ENCODE peak calls at places on chromosomes 4 and X, in five cellular contexts. K, V, Y, D and H are unnamed samples.
A peak's percentile ranks its signal among the peaks of the same experiment; 100 is the strongest.

GRCh38 chrX:47278684-47279083 is 45.9 kb downstream of the USP11 start:
- DNase-seq in K (no peak), V (no peak), Y (no peak), D (no peak), H (no peak)

GRCh38 chr4:139599594-139600374 is 43.8 kb upstream of the SETD7 start:
- DNase-seq in K (no peak), V (no peak), Y (no peak), D (no peak), H (no peak)

GRCh38 chr4:177182728-177183127 is 126.9 kb upstream of the NEIL3 start:
- DNase-seq in K (no peak), V (no peak), Y (no peak), D (no peak), H (no peak)

GRCh38 chrX:138794285-138794684 is 82.8 kb upstream of the FGF13 start:
- DNase-seq in K (no peak), V (no peak), Y (no peak), D (no peak), H (no peak)

GRCh38 chrX:47143894-47144625 is 442 bp downstream of the NDUFB11 start:
- DNase-seq in K (no peak), V (no peak), Y (peak; percentile 72), D (peak; percentile 33), H (peak; percentile 67)

GRCh38 chr4:7777017-7777710 is 162.5 kb downstream of the AFAP1 start:
- DNase-seq in K (no peak), V (no peak), Y (no peak), D (no peak), H (no peak)

GRCh38 chrX:10577863-10578262 is 42.5 kb downstream of the MID1 start:
- DNase-seq in K (no peak), V (no peak), Y (no peak), D (no peak), H (no peak)

GRCh38 chrX:53093177-53093655 is 726 bp upstream of the KANTR start:
- DNase-seq in K (peak; percentile 82), V (no peak), Y (peak; percentile 92), D (peak; percentile 87), H (peak; percentile 89)

GRCh38 chr4:154854362-154854761 is 73.3 kb downstream of the RBM46 start:
- DNase-seq in K (no peak), V (no peak), Y (no peak), D (no peak), H (no peak)

GRCh38 chrX:108268434-108269080 is 169.7 kb downstream of the COL4A6 start:
- DNase-seq in K (no peak), V (no peak), Y (no peak), D (no peak), H (peak; percentile 20)

GRCh38 chr4:170716868-170717267 is 627.1 kb upstream of the AADAT start:
- DNase-seq in K (no peak), V (no peak), Y (no peak), D (no peak), H (no peak)

GRCh38 chr4:158333820-158334219 is 123.5 kb downstream of the TMEM144 start:
- DNase-seq in K (no peak), V (no peak), Y (no peak), D (no peak), H (no peak)

GRCh38 chr4:123288309-123289025 is 108.1 kb upstream of the SPRY1 start:
- DNase-seq in K (no peak), V (no peak), Y (no peak), D (no peak), H (no peak)
- H3K4me3 ChIP-seq in K (no peak overlapping the region), V (no peak overlapping the region), Y (no peak overlapping the region), D (no peak overlapping the region), H (no peak overlapping the region)

GRCh38 chrX:146144090-146144489 is 326.5 kb downstream of the SLITRK2 start:
- DNase-seq in K (no peak), V (no peak), Y (no peak), D (no peak), H (no peak)
- H3K9me3 ChIP-seq in K (no peaks in the 10 kb centered on the region), V (no peaks in the 10 kb centered on the region), Y (no peaks in the 10 kb centered on the region), D (no peaks in the 10 kb centered on the region), H (no peaks in the 10 kb centered on the region)

GRCh38 chrX:41105005-41105404 is 19.8 kb downstream of the USP9X start:
- DNase-seq in K (no peak), V (no peak), Y (no peak), D (no peak), H (no peak)

GRCh38 chrX:41110801-41111625 is 25.8 kb downstream of the USP9X start:
- DNase-seq in K (no peak), V (no peak), Y (no peak), D (no peak), H (no peak)

GRCh38 chrX:41108007-41108683 is 22.9 kb downstream of the USP9X start:
- DNase-seq in K (no peak), V (no peak), Y (no peak), D (no peak), H (no peak)

DNA sequence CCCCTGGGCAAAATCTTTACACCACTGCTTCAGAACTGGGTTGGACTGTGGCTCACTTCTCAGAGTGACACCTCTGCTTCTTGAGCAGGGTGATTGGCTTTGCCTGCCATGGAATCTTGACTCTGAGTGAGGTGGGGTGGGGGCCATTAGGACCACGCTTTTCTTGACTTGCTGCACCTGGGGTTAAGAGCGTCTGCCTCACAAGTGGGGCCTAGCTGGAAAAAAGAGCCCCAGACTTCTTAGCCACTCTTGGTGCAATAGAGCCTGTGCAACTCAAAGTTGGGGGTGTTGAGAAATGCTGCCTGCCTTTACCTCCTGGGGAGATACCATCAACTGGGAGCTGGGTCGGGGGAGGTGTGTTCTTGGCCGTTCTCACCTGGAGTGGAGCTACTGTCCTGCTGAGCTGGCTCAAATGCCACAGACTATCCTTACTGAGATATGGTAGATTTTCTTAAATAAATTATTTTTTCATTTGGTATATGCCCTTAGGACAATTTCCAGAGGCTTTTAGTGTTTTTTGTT is 23.5 kb downstream of the USP9X start:
- DNase-seq in K (no peak), V (no peak), Y (no peak), D (no peak), H (no peak)
- H3K4me1 ChIP-seq in K (no peaks in the 10 kb centered on the region), V (peaks cover 5% of the 10 kb centered on the region), Y (peaks cover 9% of the 10 kb centered on the region), D (no peaks in the 10 kb centered on the region), H (peaks cover 50% of the 10 kb centered on the region)

GRCh38 chr4:79492148-79492547 is 84.1 kb upstream of the GK2 start:
- DNase-seq in K (no peak), V (no peak), Y (peak; percentile 74), D (no peak), H (no peak)
- H3K4me3 ChIP-seq in K (peak overlapping the region; percentile 7), V (peak overlapping the region; percentile 25), Y (no peak overlapping the region), D (no peak overlapping the region), H (no peak overlapping the region)

DNA sequence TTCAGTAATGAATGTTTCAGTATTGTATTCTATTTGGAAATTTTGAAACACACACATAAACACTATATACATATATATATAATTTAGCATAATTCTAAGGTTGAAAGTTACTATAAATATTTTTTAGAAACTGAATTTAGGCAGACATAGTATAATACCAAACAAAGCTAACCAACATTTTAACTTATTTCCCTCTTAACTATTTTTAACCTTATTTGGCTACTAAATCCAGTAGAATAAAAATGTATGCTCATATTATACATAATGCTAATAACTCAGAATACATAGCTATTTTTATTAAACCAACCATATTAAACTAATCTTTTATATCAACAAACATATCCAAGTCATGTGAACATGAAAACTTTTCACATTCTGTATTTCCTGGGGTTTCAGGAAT is 563.6 kb downstream of the ADGRL3 start:
- DNase-seq in K (no peak), V (no peak), Y (no peak), D (no peak), H (no peak)
- H3K9me3 ChIP-seq in K (no peaks in the 10 kb centered on the region), V (no peaks in the 10 kb centered on the region), Y (no peaks in the 10 kb centered on the region), D (no peaks in the 10 kb centered on the region), H (no peaks in the 10 kb centered on the region)

GRCh38 chr4:141647982-141648381 is 11.6 kb downstream of the IL15 start:
- DNase-seq in K (no peak), V (no peak), Y (no peak), D (no peak), H (no peak)
- H3K4me1 ChIP-seq in K (no peaks in the 10 kb centered on the region), V (peaks cover 23% of the 10 kb centered on the region), Y (peaks cover 3% of the 10 kb centered on the region), D (no peaks in the 10 kb centered on the region), H (peaks cover 21% of the 10 kb centered on the region)

GRCh38 chrX:276588-277171 is 4.5 kb upstream of the PLCXD1 start:
- DNase-seq in K (peak; percentile 22), V (no peak), Y (peak; percentile 66), D (peak; percentile 49), H (peak; percentile 55)

GRCh38 chrX:274904-275475 is 6.2 kb upstream of the PLCXD1 start:
- DNase-seq in K (peak; percentile 43), V (no peak), Y (peak; percentile 77), D (peak; percentile 66), H (no peak)

GRCh38 chrX:270848-271367 is 10.3 kb upstream of the PLCXD1 start:
- DNase-seq in K (peak; percentile 15), V (no peak), Y (no peak), D (no peak), H (peak; percentile 46)

GRCh38 chrX:275967-276587 is 5.1 kb upstream of the PLCXD1 start:
- DNase-seq in K (peak; percentile 82), V (peak; percentile 40), Y (peak; percentile 92), D (peak; percentile 84), H (peak; percentile 76)

DNA sequence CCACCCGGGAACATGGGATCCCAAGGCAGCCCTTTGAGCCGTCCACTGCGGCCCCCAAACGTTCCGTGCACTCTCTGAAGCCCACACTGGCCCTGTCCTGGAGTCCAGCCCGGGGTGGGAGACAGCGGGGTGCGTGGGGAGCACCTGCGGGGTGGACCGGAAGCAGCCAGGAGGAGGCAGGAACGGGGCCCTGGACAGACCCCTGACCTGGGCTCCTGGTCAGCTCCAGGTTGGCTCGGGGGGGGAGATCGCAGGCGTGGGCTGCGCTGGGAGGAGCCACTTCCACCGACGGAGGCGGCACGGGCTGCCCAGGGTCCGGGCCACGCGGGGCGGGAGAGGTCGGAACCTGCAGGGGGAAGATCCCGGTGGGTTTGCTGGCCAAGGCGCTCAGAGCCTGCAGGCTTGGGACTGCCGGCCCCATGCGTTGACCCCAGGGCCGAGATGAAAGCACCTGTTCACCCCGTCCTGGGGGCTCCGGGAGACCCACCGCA is 5.7 kb upstream of the PLCXD1 start:
- DNase-seq in K (peak; percentile 18), V (no peak), Y (peak; percentile 59), D (no peak), H (no peak)
- H3K4me3 ChIP-seq in K (peak overlapping the region; percentile 42), V (peak overlapping the region; percentile 68), Y (peak overlapping the region; percentile 64), D (no peak overlapping the region), H (peak overlapping the region; percentile 26)

GRCh38 chr4:138935-139334 is 14.6 kb downstream of the ZNF718 start:
- DNase-seq in K (no peak), V (no peak), Y (no peak), D (no peak), H (no peak)
- H3K9me3 ChIP-seq in K (no peaks in the 10 kb centered on the region), V (peaks cover 72% of the 10 kb centered on the region), Y (peaks cover 13% of the 10 kb centered on the region), D (peaks cover 68% of the 10 kb centered on the region), H (peaks cover 11% of the 10 kb centered on the region)

DNA sequence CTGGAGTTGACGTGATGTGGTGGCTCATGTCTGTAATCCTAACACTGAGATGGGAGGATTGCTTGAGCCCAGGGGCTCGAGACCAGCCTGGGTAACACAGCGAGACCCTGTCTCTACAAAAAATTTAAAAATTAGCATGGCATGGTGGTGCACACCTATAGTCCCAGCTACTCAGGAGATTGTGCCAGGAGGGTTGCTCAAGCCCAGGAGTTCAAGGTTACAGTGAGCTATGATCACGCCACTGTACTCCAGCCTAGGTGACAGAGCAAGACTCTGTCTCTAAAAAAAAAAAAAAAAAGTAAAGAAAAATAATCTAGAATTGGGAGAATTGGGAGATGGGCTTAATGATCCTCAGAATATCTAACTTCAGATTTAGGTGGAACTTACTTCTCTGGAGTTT is 51.1 kb downstream of the MSN start:
- DNase-seq in K (no peak), V (no peak), Y (no peak), D (no peak), H (peak; percentile 28)
- H3K4me1 ChIP-seq in K (no peaks in the 10 kb centered on the region), V (peaks cover 10% of the 10 kb centered on the region), Y (peaks cover 4% of the 10 kb centered on the region), D (no peaks in the 10 kb centered on the region), H (no peaks in the 10 kb centered on the region)

GRCh38 chr4:1767058-1767769 is 25.9 kb upstream of the FGFR3 start:
- DNase-seq in K (no peak), V (no peak), Y (peak; percentile 68), D (no peak), H (no peak)
- H3K4me3 ChIP-seq in K (peak overlapping the region; percentile 34), V (peak overlapping the region; percentile 51), Y (peak overlapping the region; percentile 65), D (no peak overlapping the region), H (no peak overlapping the region)